ENCODE peak calls at places on chromosomes 7 and 10, in seven cellular contexts. L, V, B, S, R, W and E are unnamed samples.

GRCh38 chr7:30596721-30597120 is 2.0 kb downstream of the GARS1 start:
- DNase-seq in V (no peak), R (no peak), L (no peak), S (no peak), B (peak; percentile 52), W (no peak), E (no peak)

GRCh38 chr7:36726311-36726710 is 2.0 kb upstream of the AOAH start:
- DNase-seq in W (no peak), B (no peak), L (no peak), V (no peak), S (no peak), R (no peak), E (no peak)

GRCh38 chr10:21943633-21944265 is 59.8 kb downstream of the DNAJC1 start:
- DNase-seq in R (no peak), V (no peak), L (no peak), B (no peak), S (no peak), W (no peak), E (no peak)

GRCh38 chr7:99098824-99099498 is 44.9 kb downstream of the SMURF1 start:
- DNase-seq in R (no peak), W (peak; percentile 86), S (no peak), L (no peak), V (no peak), B (peak; percentile 76), E (no peak)

GRCh38 chr10:8584666-8585065 is 530.2 kb downstream of the GATA3 start:
- DNase-seq in S (no peak), V (no peak), L (no peak), R (no peak), W (no peak), B (no peak), E (no peak)

GRCh38 chr10:99234067-99234738 is 1.4 kb downstream of the HPSE2 start:
- DNase-seq in B (peak; percentile 56), S (peak; percentile 88), L (peak; percentile 64), W (peak; percentile 78), R (no peak), V (no peak), E (no peak)

GRCh38 chr10:110498087-110498981 is 627 bp downstream of the DUSP5 start:
- DNase-seq in S (peak; percentile 84), L (no peak), B (peak; percentile 51), W (peak; percentile 58), V (peak; percentile 48), R (peak; percentile 55), E (peak; percentile 64)

GRCh38 chr7:81140206-81140605 is 221.4 kb upstream of the SEMA3C start:
- DNase-seq in S (no peak), V (no peak), R (no peak), L (no peak), B (no peak), W (no peak), E (no peak)

GRCh38 chr7:127589901-127590300 is 1.7 kb downstream of the ARF5 start:
- DNase-seq in S (no peak), W (no peak), L (no peak), B (no peak), V (no peak), R (no peak), E (no peak)

GRCh38 chr7:23272275-23272674 is 25.7 kb downstream of the GPNMB start:
- DNase-seq in W (no peak), L (no peak), V (no peak), B (no peak), R (no peak), S (no peak), E (no peak)

GRCh38 chr10:46031648-46032532 is 1.5 kb upstream of the NCOA4 start:
- DNase-seq in S (no peak), L (no peak), W (no peak), R (no peak), V (no peak), B (peak; percentile 47), E (no peak)

GRCh38 chr7:15836041-15836440 is 149.6 kb upstream of the MEOX2 start:
- DNase-seq in R (no peak), B (peak; percentile 31), W (no peak), S (no peak), L (no peak), V (no peak), E (no peak)

GRCh38 chr7:77519672-77520071 is 17.4 kb upstream of the PTPN12 start:
- DNase-seq in V (no peak), R (no peak), L (no peak), W (no peak), S (no peak), B (no peak), E (no peak)

GRCh38 chr10:20596065-20596760 is 300.9 kb downstream of the NEBL start:
- DNase-seq in L (no peak), V (no peak), W (no peak), R (no peak), B (peak; percentile 53), S (no peak), E (no peak)

GRCh38 chr7:103668538-103668937 is 222.5 kb upstream of the SLC26A5 start:
- DNase-seq in B (no peak), R (no peak), S (no peak), V (no peak), W (no peak), L (no peak), E (no peak)

GRCh38 chr7:1673581-1674102 is 3.6 kb downstream of the ELFN1 start:
- DNase-seq in S (peak; percentile 41), W (no peak), V (no peak), B (no peak), R (no peak), L (no peak), E (no peak)

GRCh38 chr10:68330852-68331454 is 911 bp upstream of the HNRNPH3 start:
- DNase-seq in L (peak; percentile 60), B (peak; percentile 55), S (no peak), R (no peak), V (no peak), W (peak; percentile 24), E (no peak)

GRCh38 chr10:122294006-122294405 is 22.9 kb downstream of the BTBD16 start:
- DNase-seq in V (no peak), W (no peak), B (no peak), S (no peak), R (no peak), L (no peak), E (no peak)

GRCh38 chr10:92180326-92180881 is 110.5 kb downstream of the CPEB3 start:
- DNase-seq in L (no peak), W (no peak), S (no peak), B (no peak), V (no peak), R (no peak), E (no peak)

GRCh38 chr10:3852147-3852904 is 67.3 kb upstream of the KLF6 start:
- DNase-seq in V (peak; percentile 23), W (peak; percentile 26), R (peak; percentile 68), B (peak; percentile 99), L (peak; percentile 86), S (peak; percentile 83), E (peak; percentile 74)

GRCh38 chr7:66668112-66668511 is 39.4 kb downstream of the KCTD7 start:
- DNase-seq in S (no peak), L (no peak), R (no peak), V (no peak), W (no peak), B (no peak), E (no peak)

GRCh38 chr7:36473454-36474282 is 84.0 kb downstream of the ANLN start:
- DNase-seq in V (no peak), W (peak; percentile 80), L (no peak), S (no peak), R (no peak), B (peak; percentile 59), E (no peak)

GRCh38 chr10:129642427-129642826 is 175.4 kb downstream of the MGMT start:
- DNase-seq in V (no peak), R (no peak), S (no peak), B (peak; percentile 13), L (no peak), W (no peak), E (no peak)

GRCh38 chr7:40890088-40890692 is 755.4 kb downstream of the SUGCT start:
- DNase-seq in V (no peak), W (no peak), L (no peak), R (no peak), B (no peak), S (no peak), E (no peak)

GRCh38 chr7:146655928-146656797 is 539.6 kb downstream of the CNTNAP2 start:
- DNase-seq in L (no peak), W (no peak), R (no peak), V (no peak), S (no peak), B (no peak), E (no peak)

GRCh38 chr7:149670288-149670687 is 103.1 kb downstream of the ZNF467 start:
- DNase-seq in R (no peak), W (no peak), S (no peak), B (peak; percentile 46), L (peak; percentile 66), V (no peak), E (no peak)

GRCh38 chr7:74449809-74450397 is 3.8 kb upstream of the GTF2IRD1 start:
- DNase-seq in R (peak; percentile 62), S (no peak), L (no peak), W (peak; percentile 93), V (peak; percentile 23), B (peak; percentile 68), E (peak; percentile 78)

GRCh38 chr7:101688183-101688831 is 59.2 kb upstream of the MYL10 start:
- DNase-seq in S (peak; percentile 89), B (peak; percentile 64), R (peak; percentile 72), W (peak; percentile 85), L (peak; percentile 73), V (peak; percentile 54), E (peak; percentile 72)

GRCh38 chr10:125153693-125154490 is 6.5 kb downstream of the CTBP2 start:
- DNase-seq in V (no peak), L (no peak), R (no peak), W (no peak), B (peak; percentile 43), S (no peak), E (no peak)

GRCh38 chr7:156125841-156126730 is 313.8 kb upstream of the SHH start:
- DNase-seq in S (no peak), W (no peak), L (no peak), B (no peak), R (no peak), V (no peak), E (no peak)

GRCh38 chr10:21329995-21330627 is 195.4 kb downstream of the SKIDA1 start:
- DNase-seq in S (no peak), W (no peak), L (peak; percentile 65), V (no peak), R (no peak), B (peak; percentile 94), E (no peak)

GRCh38 chr10:42549851-42550250 is 88.5 kb downstream of the ZNF33B start:
- DNase-seq in B (no peak), V (no peak), S (no peak), W (no peak), R (no peak), L (no peak), E (no peak)

GRCh38 chr7:1844336-1844955 is 174.4 kb downstream of the ELFN1 start:
- DNase-seq in R (no peak), B (no peak), S (peak; percentile 58), L (no peak), W (no peak), V (no peak), E (peak; percentile 17)

GRCh38 chr10:11018426-11018818 is 750 bp downstream of the CELF2 start:
- DNase-seq in V (no peak), W (peak; percentile 21), R (no peak), B (no peak), L (no peak), S (peak; percentile 71), E (no peak)

GRCh38 chr7:37198906-37199485 is 249.7 kb downstream of the ELMO1 start:
- DNase-seq in S (peak; percentile 82), L (peak; percentile 82), V (peak; percentile 33), R (peak; percentile 66), W (peak; percentile 88), B (peak; percentile 80), E (peak; percentile 77)

GRCh38 chr7:138129551-138130165 is 53.4 kb downstream of the AKR1D1 start:
- DNase-seq in B (no peak), V (no peak), R (no peak), L (no peak), W (no peak), S (no peak), E (no peak)

GRCh38 chr7:2040201-2040892 is 192.4 kb downstream of the MAD1L1 start:
- DNase-seq in V (no peak), S (peak; percentile 28), R (no peak), W (no peak), L (no peak), B (no peak), E (no peak)

GRCh38 chr7:14125998-14126397 is 136.5 kb upstream of the ETV1 start:
- DNase-seq in W (peak; percentile 24), V (no peak), L (no peak), B (peak; percentile 15), R (no peak), S (no peak), E (no peak)